ENCODE peak calls at places on chromosomes 6 and 20, in six cellular contexts. One of them, this sample, is unnamed.

GRCh38 chr20:41245086-41245707 is 72.3 kb downstream of the ZHX3 start:
- DNase-seq in activated CD8-positive, alpha-beta memory T cell treated with anti-CD3 and anti-CD28 coated beads for 1 hour: no peak
- DNase-seq in occipital lobe: peak
- DNase-seq in naive thymus-derived CD4-positive, alpha-beta T cell: no peak
- DNase-seq in activated CD4-positive, alpha-beta T cell treated with anti-CD3 and anti-CD28 coated beads, Interleukin-2, amount 50 U/mL, for 1 hour: no peak
- DNase-seq in D341Med: no peak
- DNase-seq in this sample: no peak

GRCh38 chr6:156160788-156161150 is 616.4 kb upstream of the ARID1B start:
- DNase-seq in activated CD4-positive, alpha-beta T cell treated with anti-CD3 and anti-CD28 coated beads, Interleukin-2, amount 50 U/mL, for 1 hour: no peak
- DNase-seq in activated CD8-positive, alpha-beta memory T cell treated with anti-CD3 and anti-CD28 coated beads for 1 hour: no peak
- DNase-seq in D341Med: no peak
- DNase-seq in naive thymus-derived CD4-positive, alpha-beta T cell: no peak
- DNase-seq in occipital lobe: no peak
- DNase-seq in this sample: no peak

GRCh38 chr6:128518531-128519131 is 1.8 kb downstream of the PTPRK start:
- DNase-seq in occipital lobe: no peak
- DNase-seq in D341Med: peak
- DNase-seq in activated CD4-positive, alpha-beta T cell treated with anti-CD3 and anti-CD28 coated beads, Interleukin-2, amount 50 U/mL, for 1 hour: no peak
- DNase-seq in activated CD8-positive, alpha-beta memory T cell treated with anti-CD3 and anti-CD28 coated beads for 1 hour: no peak
- DNase-seq in naive thymus-derived CD4-positive, alpha-beta T cell: peak
- DNase-seq in this sample: no peak

GRCh38 chr6:149922642-149923326 is at the start of gene RAET1G:
- DNase-seq in activated CD4-positive, alpha-beta T cell treated with anti-CD3 and anti-CD28 coated beads, Interleukin-2, amount 50 U/mL, for 1 hour: peak
- DNase-seq in naive thymus-derived CD4-positive, alpha-beta T cell: peak
- DNase-seq in D341Med: peak
- DNase-seq in occipital lobe: peak
- DNase-seq in activated CD8-positive, alpha-beta memory T cell treated with anti-CD3 and anti-CD28 coated beads for 1 hour: peak
- DNase-seq in this sample: peak

GRCh38 chr20:12882832-12883506 is 125.8 kb upstream of the SPTLC3 start:
- DNase-seq in D341Med: no peak
- DNase-seq in naive thymus-derived CD4-positive, alpha-beta T cell: no peak
- DNase-seq in occipital lobe: no peak
- DNase-seq in activated CD8-positive, alpha-beta memory T cell treated with anti-CD3 and anti-CD28 coated beads for 1 hour: no peak
- DNase-seq in activated CD4-positive, alpha-beta T cell treated with anti-CD3 and anti-CD28 coated beads, Interleukin-2, amount 50 U/mL, for 1 hour: no peak
- DNase-seq in this sample: no peak

GRCh38 chr6:23927935-23928334 is 198.1 kb upstream of the NRSN1 start:
- DNase-seq in activated CD8-positive, alpha-beta memory T cell treated with anti-CD3 and anti-CD28 coated beads for 1 hour: no peak
- DNase-seq in activated CD4-positive, alpha-beta T cell treated with anti-CD3 and anti-CD28 coated beads, Interleukin-2, amount 50 U/mL, for 1 hour: no peak
- DNase-seq in naive thymus-derived CD4-positive, alpha-beta T cell: no peak
- DNase-seq in occipital lobe: no peak
- DNase-seq in D341Med: no peak
- DNase-seq in this sample: no peak

GRCh38 chr6:146543211-146543939 is at the start of gene RAB32:
- DNase-seq in naive thymus-derived CD4-positive, alpha-beta T cell: no peak
- DNase-seq in activated CD4-positive, alpha-beta T cell treated with anti-CD3 and anti-CD28 coated beads, Interleukin-2, amount 50 U/mL, for 1 hour: no peak
- DNase-seq in occipital lobe: peak
- DNase-seq in activated CD8-positive, alpha-beta memory T cell treated with anti-CD3 and anti-CD28 coated beads for 1 hour: no peak
- DNase-seq in D341Med: peak
- DNase-seq in this sample: peak

GRCh38 chr20:23627501-23627900 is 10.3 kb downstream of the CST3 start:
- DNase-seq in D341Med: no peak
- DNase-seq in naive thymus-derived CD4-positive, alpha-beta T cell: no peak
- DNase-seq in activated CD4-positive, alpha-beta T cell treated with anti-CD3 and anti-CD28 coated beads, Interleukin-2, amount 50 U/mL, for 1 hour: no peak
- DNase-seq in occipital lobe: no peak
- DNase-seq in activated CD8-positive, alpha-beta memory T cell treated with anti-CD3 and anti-CD28 coated beads for 1 hour: no peak
- DNase-seq in this sample: no peak

GRCh38 chr6:19599813-19600464 is 237.2 kb upstream of the ID4 start:
- DNase-seq in naive thymus-derived CD4-positive, alpha-beta T cell: no peak
- DNase-seq in D341Med: no peak
- DNase-seq in occipital lobe: no peak
- DNase-seq in activated CD8-positive, alpha-beta memory T cell treated with anti-CD3 and anti-CD28 coated beads for 1 hour: no peak
- DNase-seq in activated CD4-positive, alpha-beta T cell treated with anti-CD3 and anti-CD28 coated beads, Interleukin-2, amount 50 U/mL, for 1 hour: no peak
- DNase-seq in this sample: no peak

GRCh38 chr20:10247440-10247839 is 28.8 kb downstream of the SNAP25 start:
- DNase-seq in naive thymus-derived CD4-positive, alpha-beta T cell: no peak
- DNase-seq in occipital lobe: no peak
- DNase-seq in D341Med: no peak
- DNase-seq in activated CD8-positive, alpha-beta memory T cell treated with anti-CD3 and anti-CD28 coated beads for 1 hour: no peak
- DNase-seq in activated CD4-positive, alpha-beta T cell treated with anti-CD3 and anti-CD28 coated beads, Interleukin-2, amount 50 U/mL, for 1 hour: no peak
- DNase-seq in this sample: no peak

GRCh38 chr20:17542481-17542880 is 11.3 kb upstream of the BFSP1 start:
- DNase-seq in naive thymus-derived CD4-positive, alpha-beta T cell: no peak
- DNase-seq in activated CD4-positive, alpha-beta T cell treated with anti-CD3 and anti-CD28 coated beads, Interleukin-2, amount 50 U/mL, for 1 hour: no peak
- DNase-seq in D341Med: no peak
- DNase-seq in activated CD8-positive, alpha-beta memory T cell treated with anti-CD3 and anti-CD28 coated beads for 1 hour: no peak
- DNase-seq in occipital lobe: no peak
- DNase-seq in this sample: no peak

GRCh38 chr6:124433369-124434064 is 528.7 kb upstream of the RNF217 start:
- DNase-seq in activated CD4-positive, alpha-beta T cell treated with anti-CD3 and anti-CD28 coated beads, Interleukin-2, amount 50 U/mL, for 1 hour: no peak
- DNase-seq in D341Med: no peak
- DNase-seq in occipital lobe: no peak
- DNase-seq in naive thymus-derived CD4-positive, alpha-beta T cell: no peak
- DNase-seq in activated CD8-positive, alpha-beta memory T cell treated with anti-CD3 and anti-CD28 coated beads for 1 hour: no peak
- DNase-seq in this sample: no peak

GRCh38 chr6:95280690-95281273 is 296.6 kb upstream of the MANEA start:
- DNase-seq in naive thymus-derived CD4-positive, alpha-beta T cell: no peak
- DNase-seq in D341Med: peak
- DNase-seq in activated CD4-positive, alpha-beta T cell treated with anti-CD3 and anti-CD28 coated beads, Interleukin-2, amount 50 U/mL, for 1 hour: no peak
- DNase-seq in occipital lobe: no peak
- DNase-seq in activated CD8-positive, alpha-beta memory T cell treated with anti-CD3 and anti-CD28 coated beads for 1 hour: no peak
- DNase-seq in this sample: no peak

GRCh38 chr6:156169361-156169760 is 607.8 kb upstream of the ARID1B start:
- DNase-seq in activated CD4-positive, alpha-beta T cell treated with anti-CD3 and anti-CD28 coated beads, Interleukin-2, amount 50 U/mL, for 1 hour: no peak
- DNase-seq in D341Med: no peak
- DNase-seq in naive thymus-derived CD4-positive, alpha-beta T cell: no peak
- DNase-seq in occipital lobe: no peak
- DNase-seq in activated CD8-positive, alpha-beta memory T cell treated with anti-CD3 and anti-CD28 coated beads for 1 hour: no peak
- DNase-seq in this sample: no peak

GRCh38 chr6:34055223-34055933 is 90.5 kb downstream of the GRM4 start:
- DNase-seq in activated CD8-positive, alpha-beta memory T cell treated with anti-CD3 and anti-CD28 coated beads for 1 hour: peak
- DNase-seq in naive thymus-derived CD4-positive, alpha-beta T cell: peak
- DNase-seq in occipital lobe: no peak
- DNase-seq in activated CD4-positive, alpha-beta T cell treated with anti-CD3 and anti-CD28 coated beads, Interleukin-2, amount 50 U/mL, for 1 hour: peak
- DNase-seq in D341Med: peak
- DNase-seq in this sample: no peak

GRCh38 chr6:72424476-72424875 is 197.4 kb upstream of the KCNQ5 start:
- DNase-seq in activated CD8-positive, alpha-beta memory T cell treated with anti-CD3 and anti-CD28 coated beads for 1 hour: no peak
- DNase-seq in D341Med: no peak
- DNase-seq in naive thymus-derived CD4-positive, alpha-beta T cell: no peak
- DNase-seq in activated CD4-positive, alpha-beta T cell treated with anti-CD3 and anti-CD28 coated beads, Interleukin-2, amount 50 U/mL, for 1 hour: no peak
- DNase-seq in occipital lobe: no peak
- DNase-seq in this sample: no peak

GRCh38 chr20:48129319-48129973 is 344.2 kb upstream of the SULF2 start:
- DNase-seq in occipital lobe: no peak
- DNase-seq in D341Med: no peak
- DNase-seq in naive thymus-derived CD4-positive, alpha-beta T cell: no peak
- DNase-seq in activated CD4-positive, alpha-beta T cell treated with anti-CD3 and anti-CD28 coated beads, Interleukin-2, amount 50 U/mL, for 1 hour: no peak
- DNase-seq in activated CD8-positive, alpha-beta memory T cell treated with anti-CD3 and anti-CD28 coated beads for 1 hour: no peak
- DNase-seq in this sample: no peak